ENCODE peak calls at places on chromosomes 4 and X, in five cellular contexts. B, Z, T, F and L are unnamed samples.

GRCh38 chr4:54014761-54015160 is 49.6 kb downstream of the CHIC2 start:
- DNase-seq in B (no peak), T (no peak), Z (no peak), F (no peak), L (no peak)

GRCh38 chrX:101693476-101693875 is 33.8 kb upstream of the ARMCX2 start:
- DNase-seq in Z (no peak), T (no peak), F (no peak), B (no peak), L (no peak)

GRCh38 chrX:140492360-140492994 is 12.4 kb downstream of the SOX3 start:
- DNase-seq in Z (no peak), B (no peak), T (no peak), F (no peak), L (no peak)

GRCh38 chrX:136954930-136955329 is 74.4 kb upstream of the RBMX start:
- DNase-seq in B (no peak), Z (peak), F (peak), T (peak), L (no peak)

GRCh38 chr4:60805500-60806313 is 394.4 kb upstream of the ADGRL3 start:
- DNase-seq in F (peak), B (no peak), T (peak), Z (peak), L (peak)

GRCh38 chr4:128310266-128310697 is 22.7 kb upstream of the PGRMC2 start:
- DNase-seq in F (peak), Z (peak), B (no peak), T (peak), L (peak)

GRCh38 chr4:13980317-13980716 is 352.8 kb upstream of the BOD1L1 start:
- DNase-seq in Z (no peak), F (peak), T (no peak), B (no peak), L (no peak)

GRCh38 chr4:1011022-1011694 is at the start of gene FGFRL1:
- DNase-seq in Z (peak), F (peak), T (peak), B (peak), L (peak)

GRCh38 chr4:137961051-137961438 is 281.1 kb downstream of the SLC7A11 start:
- DNase-seq in Z (no peak), T (no peak), B (no peak), F (peak), L (no peak)

GRCh38 chr4:36064147-36064546 is 180.2 kb downstream of the ARAP2 start:
- DNase-seq in B (no peak), F (no peak), Z (no peak), T (no peak), L (peak)

GRCh38 chr4:180827610-180828009 is 1415.6 kb upstream of the TENM3 start:
- DNase-seq in F (peak), B (no peak), T (no peak), Z (no peak), L (peak)
- H3K4me3 ChIP-seq in F (peak), B (no peak), T (no peak), Z (no peak), L (no peak)

GRCh38 chr4:87005690-87006461 is 71.1 kb downstream of the AFF1 start:
- DNase-seq in Z (peak), F (no peak), B (peak), T (peak), L (no peak)
- H3K4me3 ChIP-seq in Z (peak), F (peak), B (peak), T (peak), L (peak)

DNA sequence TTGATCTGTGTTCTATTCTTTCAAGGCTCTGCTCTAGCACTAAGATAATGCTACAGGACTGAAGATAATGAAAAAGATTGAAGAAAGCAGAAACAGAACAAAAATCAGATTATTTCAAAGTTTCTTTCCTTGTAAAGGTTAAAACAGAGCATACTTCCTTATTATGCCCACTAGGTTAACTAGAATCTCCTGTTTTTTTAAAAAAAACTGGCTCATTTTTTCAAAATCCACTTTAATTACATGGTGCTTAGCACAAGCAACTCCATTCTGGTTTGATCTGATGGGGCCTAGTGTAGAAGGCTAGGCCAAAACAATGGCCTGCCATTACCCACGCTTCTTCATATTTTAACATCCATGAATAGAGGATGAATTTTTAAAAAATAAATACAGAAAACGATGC is 1.2 kb upstream of the UBA6 start:
- DNase-seq in T (no peak), B (no peak), F (no peak), Z (no peak), L (no peak)
- H3K4me3 ChIP-seq in T (peak), B (peak), F (no peak), Z (peak), L (peak)

DNA sequence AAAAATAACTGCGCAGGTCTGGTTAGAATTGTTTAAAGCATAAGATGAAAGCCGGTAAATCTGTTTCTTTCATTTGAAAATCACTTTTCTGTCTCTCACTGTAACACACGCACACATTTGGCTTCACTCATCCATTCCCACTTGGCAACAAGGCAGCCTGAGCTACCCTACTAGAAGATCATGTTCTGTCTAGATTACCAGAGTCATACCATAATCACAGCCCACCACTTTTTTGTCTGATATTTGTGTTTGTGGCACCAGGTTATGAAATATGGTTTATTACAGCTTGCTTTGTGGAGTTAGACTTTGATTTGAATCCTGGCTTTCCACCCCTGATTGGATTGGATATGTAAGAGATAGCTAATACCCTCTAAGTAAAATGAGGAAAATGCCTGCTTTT is 2.2 kb downstream of the USO1 start:
- DNase-seq in B (no peak), Z (no peak), F (no peak), T (no peak), L (no peak)
- H3K4me3 ChIP-seq in B (peak), Z (peak), F (peak), T (no peak), L (peak)

GRCh38 chr4:87527446-87528240 is 1.5 kb downstream of the SPARCL1 start:
- DNase-seq in B (no peak), F (peak), Z (no peak), T (no peak), L (no peak)

GRCh38 chr4:87521757-87522374 is 7.3 kb downstream of the SPARCL1 start:
- DNase-seq in B (peak), T (no peak), Z (no peak), F (peak), L (no peak)

GRCh38 chr4:87525636-87526035 is 3.5 kb downstream of the SPARCL1 start:
- DNase-seq in F (peak), Z (no peak), T (no peak), B (no peak), L (no peak)

GRCh38 chr4:87524456-87524855 is 4.7 kb downstream of the SPARCL1 start:
- DNase-seq in F (no peak), Z (no peak), T (no peak), B (no peak), L (no peak)

DNA sequence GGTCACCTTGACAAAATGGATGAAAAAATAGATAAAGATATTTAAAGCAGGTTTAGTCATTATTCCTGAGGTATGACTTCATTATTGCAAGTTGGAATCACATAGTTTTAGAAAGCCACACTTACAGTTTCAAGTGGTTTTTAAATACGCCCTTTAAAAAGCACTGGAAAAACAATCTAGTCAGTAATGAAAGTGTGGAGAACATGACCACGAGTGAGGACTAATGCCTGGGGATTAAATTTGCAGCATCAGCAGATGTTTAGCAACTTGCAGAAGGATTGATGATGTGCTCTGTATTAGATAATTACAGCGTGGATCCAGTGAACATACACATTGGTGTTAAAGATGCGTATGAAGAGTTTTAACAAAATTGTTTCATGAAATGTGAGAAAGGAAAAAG is 5.9 kb downstream of the SPARCL1 start:
- DNase-seq in T (no peak), Z (no peak), F (no peak), B (no peak), L (no peak)
- H3K4me3 ChIP-seq in T (no peak), Z (no peak), F (no peak), B (no peak), L (no peak)

GRCh38 chrX:150372756-150373155 is 9.6 kb downstream of the MAMLD1 start:
- DNase-seq in Z (no peak), B (no peak), F (no peak), T (no peak), L (no peak)

GRCh38 chrX:150375243-150375642 is 12.1 kb downstream of the MAMLD1 start:
- DNase-seq in Z (peak), B (no peak), T (no peak), F (no peak), L (no peak)

GRCh38 chrX:150371877-150372276 is 8.8 kb downstream of the MAMLD1 start:
- DNase-seq in B (no peak), T (no peak), Z (no peak), F (no peak), L (no peak)

GRCh38 chrX:150370589-150371312 is 7.6 kb downstream of the MAMLD1 start:
- DNase-seq in Z (no peak), T (no peak), B (no peak), F (no peak), L (no peak)

GRCh38 chrX:150372280-150372679 is 9.2 kb downstream of the MAMLD1 start:
- DNase-seq in Z (no peak), B (no peak), T (no peak), F (no peak), L (no peak)
- H3K4me3 ChIP-seq in Z (no peak), B (no peak), T (no peak), F (no peak), L (no peak)

GRCh38 chr4:140571620-140572019 is 2.9 kb upstream of the UCP1 start:
- DNase-seq in F (no peak), T (no peak), Z (no peak), B (no peak), L (no peak)

GRCh38 chr4:140568507-140569306 is at the start of gene UCP1:
- DNase-seq in F (no peak), T (peak), B (no peak), Z (peak), L (peak)

GRCh38 chr4:140567722-140568121 is 1.0 kb downstream of the UCP1 start:
- DNase-seq in F (peak), B (no peak), Z (peak), T (peak), L (peak)

GRCh38 chr4:140569307-140569638 is 512 bp upstream of the UCP1 start:
- DNase-seq in F (no peak), B (no peak), Z (no peak), T (no peak), L (no peak)
- H3K4me3 ChIP-seq in F (no peak), B (no peak), Z (peak), T (peak), L (peak)

DNA sequence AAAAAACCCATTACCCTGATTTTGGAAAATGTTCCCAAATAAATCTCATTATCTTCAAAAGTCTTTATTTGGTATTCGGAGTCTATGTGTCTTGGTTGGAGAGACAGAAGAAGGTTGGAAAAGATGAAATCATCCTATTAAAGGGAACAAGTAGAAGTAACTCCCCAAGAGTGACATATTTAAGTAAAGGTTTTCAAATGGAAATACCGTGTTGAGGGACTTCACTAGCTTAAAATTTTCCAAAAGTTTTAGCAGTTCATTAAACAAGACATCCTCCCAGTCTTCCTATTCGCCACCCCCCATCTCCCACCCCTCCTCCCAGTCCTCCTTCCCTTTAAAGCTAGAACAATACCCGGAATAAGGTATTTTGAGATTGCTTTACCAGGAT is 62.7 kb upstream of the CCDC160 start:
- DNase-seq in T (no peak), B (no peak), Z (peak), F (no peak), L (no peak)
- H3K4me3 ChIP-seq in T (peak), B (no peak), Z (peak), F (no peak), L (peak)